ENCODE peak calls at places on chromosomes 11 and 22, in ten cellular contexts. F, C, I, B, X, T, Y, K, N and G are unnamed samples.

GRCh38 chr11:81237139-81237538 is 1496.5 kb downstream of the FAM181B start:
- DNase-seq in F (no peak), C (no peak), I (no peak), B (peak; percentile 28), X (no peak), T (peak; percentile 45), Y (no peak), K (no peak), N (peak; percentile 50), G (peak; percentile 40)

GRCh38 chr11:114183041-114183511 is 113.1 kb upstream of the NNMT start:
- DNase-seq in F (peak; percentile 58), C (no peak), I (peak; percentile 74), B (no peak), X (peak; percentile 67), T (no peak), Y (no peak), K (no peak), N (no peak), G (no peak)

GRCh38 chr22:29443452-29443851 is 5.1 kb downstream of the RFPL1 start:
- DNase-seq in F (no peak), C (no peak), I (no peak), B (peak; percentile 8), X (no peak), T (no peak), Y (no peak), K (no peak), N (no peak), G (peak; percentile 18)

GRCh38 chr22:24063986-24064385 is 52.9 kb downstream of the CABIN1 start:
- DNase-seq in F (no peak), C (no peak), I (no peak), B (no peak), X (no peak), T (no peak), Y (no peak), K (no peak), N (no peak), G (no peak)

GRCh38 chr11:120186799-120187591 is 23.8 kb upstream of the OAF start:
- DNase-seq in F (peak; percentile 73), C (no peak), I (peak; percentile 56), B (peak; percentile 93), X (no peak), T (no peak), Y (no peak), K (no peak), N (no peak), G (peak; percentile 33)

GRCh38 chr11:72229925-72230763 is 5.6 kb downstream of the INPPL1 start:
- DNase-seq in F (no peak), C (no peak), I (no peak), B (no peak), X (no peak), T (no peak), Y (no peak), K (no peak), N (no peak), G (no peak)

GRCh38 chr11:5712507-5712906 is 22.9 kb downstream of the TRIM22 start:
- DNase-seq in F (no peak), C (no peak), I (no peak), B (no peak), X (no peak), T (no peak), Y (no peak), K (no peak), N (peak; percentile 22), G (peak; percentile 21)

GRCh38 chr11:8959546-8960166 is 4.6 kb downstream of the TMEM9B start:
- DNase-seq in F (peak; percentile 15), C (peak; percentile 22), I (no peak), B (peak; percentile 68), X (peak; percentile 51), T (peak; percentile 59), Y (peak; percentile 62), K (peak; percentile 58), N (peak; percentile 86), G (peak; percentile 91)

GRCh38 chr22:49993649-49994360 is 18.8 kb downstream of the IL17REL start:
- DNase-seq in F (no peak), C (no peak), I (peak; percentile 56), B (no peak), X (no peak), T (no peak), Y (no peak), K (no peak), N (no peak), G (no peak)

GRCh38 chr11:114556135-114556534 is 3.5 kb downstream of the NXPE1 start:
- DNase-seq in F (no peak), C (no peak), I (no peak), B (no peak), X (no peak), T (no peak), Y (no peak), K (no peak), N (no peak), G (no peak)

GRCh38 chr11:130622126-130622525 is 173.7 kb downstream of the ADAMTS15 start:
- DNase-seq in F (no peak), C (no peak), I (no peak), B (no peak), X (no peak), T (no peak), Y (no peak), K (no peak), N (no peak), G (no peak)

GRCh38 chr11:67082071-67082791 is 25.6 kb downstream of the RHOD start:
- DNase-seq in F (peak; percentile 14), C (no peak), I (no peak), B (no peak), X (no peak), T (no peak), Y (no peak), K (no peak), N (no peak), G (peak; percentile 25)

GRCh38 chr11:62030071-62030684 is 62.7 kb upstream of the FTH1 start:
- DNase-seq in F (no peak), C (no peak), I (no peak), B (no peak), X (no peak), T (no peak), Y (no peak), K (no peak), N (no peak), G (no peak)
- H3K4me3 ChIP-seq in F (no peak overlapping the region), C (no peak overlapping the region), I (no peak overlapping the region), B (no peak overlapping the region), X (no peak overlapping the region), T (no peak overlapping the region), Y (no peak overlapping the region), K (no peak overlapping the region), N (no peak overlapping the region), G (no peak overlapping the region)

GRCh38 chr11:83087035-83087434 is 15.3 kb upstream of the RAB30 start:
- DNase-seq in F (no peak), C (no peak), I (no peak), B (no peak), X (no peak), T (no peak), Y (no peak), K (no peak), N (peak; percentile 6), G (peak; percentile 30)
- TF ChIP-seq CTCF in F (peak; percentile 45), C (no peak), I (peak; percentile 26), B (no peak), X (no peak), T (no peak), Y (peak; percentile 12), K (no peak), N (no peak), G (no peak)

DNA sequence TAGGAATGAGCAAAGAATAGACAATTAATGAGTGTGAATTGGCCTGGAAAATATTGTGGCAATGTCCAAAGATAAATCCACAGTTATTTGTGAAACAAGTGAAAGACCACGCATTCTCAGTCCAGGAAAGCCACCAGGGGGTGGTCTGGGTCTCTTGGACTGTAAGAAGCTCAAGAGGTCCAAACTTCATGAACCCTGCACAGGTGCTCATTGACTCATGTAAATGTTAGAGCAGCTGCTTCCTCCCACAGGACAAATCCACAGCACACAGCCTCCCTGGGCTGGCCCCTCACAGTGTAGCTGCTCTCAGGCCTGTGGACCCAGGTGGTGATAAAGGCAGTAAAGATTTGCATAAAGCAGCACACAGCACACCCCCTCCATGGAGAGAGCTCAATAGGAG is 114.0 kb downstream of the ZNF280B start:
- DNase-seq in F (peak; percentile 51), C (no peak), I (no peak), B (no peak), X (no peak), T (no peak), Y (no peak), K (no peak), N (no peak), G (no peak)
- H3K4me3 ChIP-seq in F (no peak overlapping the region), C (no peak overlapping the region), I (no peak overlapping the region), B (no peak overlapping the region), X (no peak overlapping the region), T (no peak overlapping the region), Y (no peak overlapping the region), K (no peak overlapping the region), N (no peak overlapping the region), G (no peak overlapping the region)

GRCh38 chr11:91947215-91947614 is 277.4 kb upstream of the FAT3 start:
- DNase-seq in F (no peak), C (peak; percentile 78), I (no peak), B (peak; percentile 67), X (no peak), T (peak; percentile 7), Y (no peak), K (peak; percentile 3), N (peak; percentile 78), G (peak; percentile 2)
- TF ChIP-seq CTCF in F (no peak), C (no peak), I (no peak), B (no peak), X (no peak), T (no peak), Y (no peak), K (no peak), N (no peak), G (no peak)

DNA sequence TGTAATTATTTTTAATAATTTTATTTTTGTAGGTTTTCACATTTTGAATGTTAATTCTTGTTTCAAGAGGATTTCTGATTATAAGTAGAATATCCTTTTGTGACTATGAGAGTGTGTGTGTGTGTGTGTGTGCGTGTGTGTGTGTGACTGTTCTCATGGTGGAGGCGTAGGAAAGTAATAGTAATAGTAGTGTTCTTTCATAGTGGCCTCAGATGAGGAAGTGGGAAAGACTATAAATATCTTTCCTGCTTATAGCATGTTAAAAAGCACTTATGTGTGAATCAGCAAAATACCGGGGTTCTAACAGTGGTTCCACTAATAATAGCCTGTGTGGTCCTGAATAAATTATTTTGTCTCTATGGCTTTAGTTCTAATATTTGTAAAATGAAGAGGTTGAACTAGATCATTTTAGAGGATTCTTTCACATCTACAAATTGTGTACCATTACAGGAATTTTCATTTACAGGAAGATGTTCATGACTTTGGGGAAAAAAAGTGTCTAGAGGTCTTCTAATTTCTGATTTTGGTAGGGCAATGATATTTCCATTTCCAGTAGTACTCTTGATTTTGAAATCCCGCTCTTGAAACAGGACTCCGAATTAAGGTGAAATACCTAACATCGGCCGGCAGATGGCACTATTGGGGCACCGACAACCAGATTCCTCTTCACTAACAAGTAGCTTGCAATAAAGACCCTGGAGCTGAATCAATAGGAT is 29.9 kb upstream of the OR10G7 start:
- DNase-seq in F (peak; percentile 72), C (peak; percentile 22), I (peak; percentile 73), B (peak; percentile 50), X (peak; percentile 58), T (peak; percentile 53), Y (peak; percentile 57), K (peak; percentile 48), N (peak; percentile 86), G (peak; percentile 91)
- H3K4me3 ChIP-seq in F (no peak overlapping the region), C (no peak overlapping the region), I (no peak overlapping the region), B (no peak overlapping the region), X (no peak overlapping the region), T (no peak overlapping the region), Y (no peak overlapping the region), K (no peak overlapping the region), N (no peak overlapping the region), G (no peak overlapping the region)